ENCODE peak calls at places on chromosome 16, in nine cellular contexts. One of them, this sample, is unnamed.
A peak's percentile ranks its signal among the peaks of the same experiment; 100 is the strongest.

GRCh38 chr16:27318399-27319256 is 4.9 kb downstream of the IL4R start:
- DNase-seq in activated CD8-positive, alpha-beta T cell treated with anti-CD3 and anti-CD28 coated beads for 36 hours: peak; percentile 84
- DNase-seq in ovary: peak; percentile 28
- DNase-seq in fibroblast of the aortic adventitia: no peak
- DNase-seq in spleen: peak; percentile 84
- DNase-seq in CD8-positive, alpha-beta T cell: peak; percentile 10
- DNase-seq in B cell: no peak
- DNase-seq in mucosa of descending colon: no peak
- DNase-seq in Calu3: peak; percentile 46
- DNase-seq in this sample: peak; percentile 74

GRCh38 chr16:81195907-81196534 is 42.5 kb upstream of the BCO1 start:
- DNase-seq in activated CD8-positive, alpha-beta T cell treated with anti-CD3 and anti-CD28 coated beads for 36 hours: no peak
- DNase-seq in ovary: no peak
- DNase-seq in fibroblast of the aortic adventitia: no peak
- DNase-seq in spleen: no peak
- DNase-seq in CD8-positive, alpha-beta T cell: no peak
- DNase-seq in B cell: no peak
- DNase-seq in mucosa of descending colon: no peak
- DNase-seq in Calu3: no peak
- DNase-seq in this sample: no peak

GRCh38 chr16:83806036-83806435 is 1.7 kb upstream of the HSBP1 start:
- DNase-seq in activated CD8-positive, alpha-beta T cell treated with anti-CD3 and anti-CD28 coated beads for 36 hours: no peak
- DNase-seq in ovary: no peak
- DNase-seq in fibroblast of the aortic adventitia: no peak
- DNase-seq in spleen: no peak
- DNase-seq in CD8-positive, alpha-beta T cell: no peak
- DNase-seq in B cell: peak; percentile 58
- DNase-seq in mucosa of descending colon: no peak
- DNase-seq in Calu3: no peak
- DNase-seq in this sample: no peak

GRCh38 chr16:55613578-55614333 is 42.0 kb upstream of the SLC6A2 start:
- DNase-seq in activated CD8-positive, alpha-beta T cell treated with anti-CD3 and anti-CD28 coated beads for 36 hours: no peak
- DNase-seq in ovary: no peak
- DNase-seq in fibroblast of the aortic adventitia: no peak
- DNase-seq in spleen: no peak
- DNase-seq in CD8-positive, alpha-beta T cell: no peak
- DNase-seq in B cell: no peak
- DNase-seq in mucosa of descending colon: no peak
- DNase-seq in Calu3: no peak
- DNase-seq in this sample: no peak

GRCh38 chr16:89701425-89702406 is at the start of gene SPATA2L:
- DNase-seq in activated CD8-positive, alpha-beta T cell treated with anti-CD3 and anti-CD28 coated beads for 36 hours: peak; percentile 96
- DNase-seq in ovary: peak; percentile 92
- DNase-seq in fibroblast of the aortic adventitia: peak; percentile 59
- DNase-seq in spleen: peak; percentile 98
- DNase-seq in CD8-positive, alpha-beta T cell: peak; percentile 95
- DNase-seq in B cell: peak; percentile 98
- DNase-seq in mucosa of descending colon: peak; percentile 96
- DNase-seq in Calu3: peak; percentile 99
- DNase-seq in this sample: peak; percentile 91

GRCh38 chr16:64278196-64278595 is 843.7 kb downstream of the CDH11 start:
- DNase-seq in activated CD8-positive, alpha-beta T cell treated with anti-CD3 and anti-CD28 coated beads for 36 hours: no peak
- DNase-seq in ovary: no peak
- DNase-seq in fibroblast of the aortic adventitia: peak; percentile 18
- DNase-seq in spleen: no peak
- DNase-seq in CD8-positive, alpha-beta T cell: no peak
- DNase-seq in B cell: no peak
- DNase-seq in mucosa of descending colon: no peak
- DNase-seq in Calu3: no peak
- DNase-seq in this sample: no peak

GRCh38 chr16:89795676-89796075 is 20.8 kb downstream of the FANCA start:
- DNase-seq in activated CD8-positive, alpha-beta T cell treated with anti-CD3 and anti-CD28 coated beads for 36 hours: no peak
- DNase-seq in ovary: no peak
- DNase-seq in fibroblast of the aortic adventitia: no peak
- DNase-seq in spleen: no peak
- DNase-seq in CD8-positive, alpha-beta T cell: no peak
- DNase-seq in B cell: no peak
- DNase-seq in mucosa of descending colon: no peak
- DNase-seq in Calu3: no peak
- DNase-seq in this sample: no peak

GRCh38 chr16:84617068-84617630 is 729 bp downstream of the COTL1 start:
- DNase-seq in activated CD8-positive, alpha-beta T cell treated with anti-CD3 and anti-CD28 coated beads for 36 hours: peak; percentile 70
- DNase-seq in ovary: no peak
- DNase-seq in fibroblast of the aortic adventitia: no peak
- DNase-seq in spleen: peak; percentile 93
- DNase-seq in CD8-positive, alpha-beta T cell: no peak
- DNase-seq in B cell: peak; percentile 58
- DNase-seq in mucosa of descending colon: peak; percentile 44
- DNase-seq in Calu3: peak; percentile 41
- DNase-seq in this sample: no peak

GRCh38 chr16:56938664-56939513 is 6.9 kb downstream of the HERPUD1 start:
- DNase-seq in activated CD8-positive, alpha-beta T cell treated with anti-CD3 and anti-CD28 coated beads for 36 hours: peak; percentile 85
- DNase-seq in ovary: peak; percentile 16
- DNase-seq in fibroblast of the aortic adventitia: no peak
- DNase-seq in spleen: peak; percentile 45
- DNase-seq in CD8-positive, alpha-beta T cell: no peak
- DNase-seq in B cell: no peak
- DNase-seq in mucosa of descending colon: no peak
- DNase-seq in Calu3: no peak
- DNase-seq in this sample: no peak

GRCh38 chr16:56817056-56817455 is 48.0 kb upstream of the SLC12A3 start:
- DNase-seq in activated CD8-positive, alpha-beta T cell treated with anti-CD3 and anti-CD28 coated beads for 36 hours: no peak
- DNase-seq in ovary: no peak
- DNase-seq in fibroblast of the aortic adventitia: no peak
- DNase-seq in spleen: no peak
- DNase-seq in CD8-positive, alpha-beta T cell: no peak
- DNase-seq in B cell: no peak
- DNase-seq in mucosa of descending colon: no peak
- DNase-seq in Calu3: no peak
- DNase-seq in this sample: no peak

GRCh38 chr16:29868396-29868795 is 5.4 kb upstream of the CDIPT start:
- DNase-seq in activated CD8-positive, alpha-beta T cell treated with anti-CD3 and anti-CD28 coated beads for 36 hours: no peak
- DNase-seq in ovary: no peak
- DNase-seq in fibroblast of the aortic adventitia: no peak
- DNase-seq in spleen: no peak
- DNase-seq in CD8-positive, alpha-beta T cell: no peak
- DNase-seq in B cell: no peak
- DNase-seq in mucosa of descending colon: no peak
- DNase-seq in Calu3: no peak
- DNase-seq in this sample: no peak

GRCh38 chr16:88639231-88640038 is 1.1 kb downstream of the IL17C start:
- DNase-seq in activated CD8-positive, alpha-beta T cell treated with anti-CD3 and anti-CD28 coated beads for 36 hours: peak; percentile 31
- DNase-seq in ovary: no peak
- DNase-seq in fibroblast of the aortic adventitia: no peak
- DNase-seq in spleen: no peak
- DNase-seq in CD8-positive, alpha-beta T cell: no peak
- DNase-seq in B cell: peak; percentile 57
- DNase-seq in mucosa of descending colon: peak; percentile 81
- DNase-seq in Calu3: peak; percentile 84
- DNase-seq in this sample: no peak

GRCh38 chr16:70740919-70741778 is 55.3 kb upstream of the MTSS2 start:
- DNase-seq in activated CD8-positive, alpha-beta T cell treated with anti-CD3 and anti-CD28 coated beads for 36 hours: peak; percentile 43
- DNase-seq in ovary: no peak
- DNase-seq in fibroblast of the aortic adventitia: no peak
- DNase-seq in spleen: no peak
- DNase-seq in CD8-positive, alpha-beta T cell: no peak
- DNase-seq in B cell: no peak
- DNase-seq in mucosa of descending colon: no peak
- DNase-seq in Calu3: no peak
- DNase-seq in this sample: no peak

DNA sequence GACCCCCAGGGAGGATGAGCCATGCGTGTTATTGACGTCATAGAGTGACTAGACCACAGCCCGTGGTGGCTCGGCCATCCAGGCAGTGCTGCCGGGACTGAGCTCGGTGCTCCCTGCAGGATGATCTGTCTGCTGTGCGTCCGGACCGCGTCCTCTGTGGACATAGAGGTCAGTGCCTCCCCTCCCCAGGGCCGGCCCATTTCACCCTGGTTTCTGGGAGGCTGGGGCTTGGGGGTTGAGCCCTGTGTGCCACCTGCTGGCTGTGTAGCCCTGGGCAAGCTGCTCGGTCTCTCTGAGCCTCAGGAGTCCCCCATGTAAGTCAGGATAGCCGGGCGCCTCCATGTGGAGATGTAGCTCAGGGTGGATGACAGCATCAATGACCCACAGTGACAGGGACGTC is 8.3 kb downstream of the TSC2 start:
- DNase-seq in activated CD8-positive, alpha-beta T cell treated with anti-CD3 and anti-CD28 coated beads for 36 hours: no peak
- DNase-seq in ovary: no peak
- DNase-seq in fibroblast of the aortic adventitia: no peak
- DNase-seq in spleen: no peak
- DNase-seq in CD8-positive, alpha-beta T cell: no peak
- DNase-seq in B cell: no peak
- DNase-seq in mucosa of descending colon: no peak
- DNase-seq in Calu3: no peak
- DNase-seq in this sample: no peak
- TF ChIP-seq CTCF in activated CD8-positive, alpha-beta T cell treated with anti-CD3 and anti-CD28 coated beads for 36 hours: no peak
- TF ChIP-seq CTCF in ovary: no peak
- TF ChIP-seq CTCF in fibroblast of the aortic adventitia: peak; percentile 19
- TF ChIP-seq CTCF in spleen: no peak
- TF ChIP-seq CTCF in CD8-positive, alpha-beta T cell: no peak
- TF ChIP-seq CTCF in B cell: no peak
- TF ChIP-seq CTCF in mucosa of descending colon: no peak
- TF ChIP-seq CTCF in Calu3: peak; percentile 16
- TF ChIP-seq CTCF in this sample: no peak

DNA sequence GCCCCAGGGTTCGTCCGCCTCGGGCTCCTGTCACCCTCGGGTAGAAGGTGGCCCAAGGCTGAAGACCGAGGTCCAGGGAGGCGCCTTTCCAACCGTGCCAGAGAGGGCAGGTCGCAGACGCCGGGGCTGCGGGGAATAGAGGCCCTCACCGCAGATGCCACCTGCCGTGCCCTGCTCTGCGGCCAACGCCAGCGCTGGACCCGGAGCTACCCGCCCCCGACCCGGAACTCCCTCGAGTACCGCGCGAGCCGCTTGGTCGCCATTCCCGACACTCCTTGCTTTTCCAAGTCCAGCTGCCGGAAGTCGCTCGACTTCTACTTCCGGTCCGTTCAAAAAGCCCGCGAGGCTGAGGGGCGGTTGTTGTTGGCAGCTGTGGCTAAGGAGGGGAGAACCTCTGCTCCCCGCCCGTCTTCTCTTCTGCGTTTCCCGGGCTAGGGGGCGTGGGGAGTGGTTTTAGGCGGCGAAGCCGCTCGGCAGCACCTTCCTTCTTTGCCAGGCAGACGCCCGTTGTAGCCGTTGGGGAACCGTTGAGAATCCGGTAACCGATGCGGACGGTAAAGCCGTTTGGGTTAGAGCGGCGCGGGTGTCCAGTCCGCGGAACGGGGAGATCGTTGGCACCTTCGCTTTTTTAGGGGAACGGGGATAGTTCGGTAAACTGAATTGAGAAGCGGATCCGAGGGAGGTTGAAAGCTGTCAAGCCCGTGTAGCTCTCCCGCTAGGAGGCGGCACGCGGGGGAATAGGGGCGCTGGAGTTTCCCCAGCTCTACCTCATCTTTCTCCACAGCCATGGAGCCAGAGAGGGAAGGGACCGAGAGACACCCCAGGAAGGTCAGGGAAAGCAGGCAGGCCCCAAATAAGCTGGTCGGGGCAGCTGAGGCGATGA is at the start of the genes ERI2 and REXO5:
- DNase-seq in activated CD8-positive, alpha-beta T cell treated with anti-CD3 and anti-CD28 coated beads for 36 hours: peak; percentile 81
- DNase-seq in ovary: peak; percentile 92
- DNase-seq in fibroblast of the aortic adventitia: peak; percentile 92
- DNase-seq in spleen: peak; percentile 91
- DNase-seq in CD8-positive, alpha-beta T cell: peak; percentile 43
- DNase-seq in B cell: peak; percentile 76
- DNase-seq in mucosa of descending colon: peak; percentile 96
- DNase-seq in Calu3: peak; percentile 94
- DNase-seq in this sample: peak; percentile 64
- TF ChIP-seq CTCF in activated CD8-positive, alpha-beta T cell treated with anti-CD3 and anti-CD28 coated beads for 36 hours: no peak
- TF ChIP-seq CTCF in ovary: no peak
- TF ChIP-seq CTCF in fibroblast of the aortic adventitia: peak; percentile 63
- TF ChIP-seq CTCF in spleen: no peak
- TF ChIP-seq CTCF in CD8-positive, alpha-beta T cell: peak; percentile 21
- TF ChIP-seq CTCF in B cell: peak; percentile 37
- TF ChIP-seq CTCF in mucosa of descending colon: no peak
- TF ChIP-seq CTCF in Calu3: peak; percentile 56
- TF ChIP-seq CTCF in this sample: peak; percentile 30

GRCh38 chr16:17476414-17477259 is 5.9 kb upstream of the XYLT1 start:
- DNase-seq in activated CD8-positive, alpha-beta T cell treated with anti-CD3 and anti-CD28 coated beads for 36 hours: peak; percentile 42
- DNase-seq in ovary: no peak
- DNase-seq in fibroblast of the aortic adventitia: peak; percentile 81
- DNase-seq in spleen: peak; percentile 83
- DNase-seq in CD8-positive, alpha-beta T cell: no peak
- DNase-seq in B cell: peak; percentile 63
- DNase-seq in mucosa of descending colon: peak; percentile 81
- DNase-seq in Calu3: peak; percentile 65
- DNase-seq in this sample: no peak
- TF ChIP-seq CTCF in activated CD8-positive, alpha-beta T cell treated with anti-CD3 and anti-CD28 coated beads for 36 hours: peak; percentile 49
- TF ChIP-seq CTCF in ovary: peak; percentile 25
- TF ChIP-seq CTCF in fibroblast of the aortic adventitia: peak; percentile 76
- TF ChIP-seq CTCF in spleen: no peak
- TF ChIP-seq CTCF in CD8-positive, alpha-beta T cell: peak; percentile 34
- TF ChIP-seq CTCF in B cell: peak; percentile 48
- TF ChIP-seq CTCF in mucosa of descending colon: no peak
- TF ChIP-seq CTCF in Calu3: peak; percentile 9
- TF ChIP-seq CTCF in this sample: peak; percentile 49

GRCh38 chr16:67238806-67239470 is 8.3 kb downstream of the FHOD1 start:
- DNase-seq in activated CD8-positive, alpha-beta T cell treated with anti-CD3 and anti-CD28 coated beads for 36 hours: no peak
- DNase-seq in ovary: no peak
- DNase-seq in fibroblast of the aortic adventitia: no peak
- DNase-seq in spleen: peak; percentile 42
- DNase-seq in CD8-positive, alpha-beta T cell: no peak
- DNase-seq in B cell: no peak
- DNase-seq in mucosa of descending colon: no peak
- DNase-seq in Calu3: no peak
- DNase-seq in this sample: no peak

GRCh38 chr16:67236551-67237395 is 9.8 kb downstream of the TMEM208 start:
- DNase-seq in activated CD8-positive, alpha-beta T cell treated with anti-CD3 and anti-CD28 coated beads for 36 hours: peak; percentile 89
- DNase-seq in ovary: peak; percentile 70
- DNase-seq in fibroblast of the aortic adventitia: peak; percentile 22
- DNase-seq in spleen: peak; percentile 86
- DNase-seq in CD8-positive, alpha-beta T cell: peak; percentile 41
- DNase-seq in B cell: peak; percentile 65
- DNase-seq in mucosa of descending colon: peak; percentile 55
- DNase-seq in Calu3: peak; percentile 67
- DNase-seq in this sample: no peak

GRCh38 chr16:67235816-67236547 is 9.1 kb downstream of the TMEM208 start:
- DNase-seq in activated CD8-positive, alpha-beta T cell treated with anti-CD3 and anti-CD28 coated beads for 36 hours: no peak
- DNase-seq in ovary: no peak
- DNase-seq in fibroblast of the aortic adventitia: no peak
- DNase-seq in spleen: peak; percentile 62
- DNase-seq in CD8-positive, alpha-beta T cell: no peak
- DNase-seq in B cell: no peak
- DNase-seq in mucosa of descending colon: no peak
- DNase-seq in Calu3: no peak
- DNase-seq in this sample: no peak

GRCh38 chr16:67237396-67238277 is 9.6 kb downstream of the FHOD1 start:
- DNase-seq in activated CD8-positive, alpha-beta T cell treated with anti-CD3 and anti-CD28 coated beads for 36 hours: no peak
- DNase-seq in ovary: no peak
- DNase-seq in fibroblast of the aortic adventitia: no peak
- DNase-seq in spleen: peak; percentile 65
- DNase-seq in CD8-positive, alpha-beta T cell: no peak
- DNase-seq in B cell: no peak
- DNase-seq in mucosa of descending colon: no peak
- DNase-seq in Calu3: no peak
- DNase-seq in this sample: no peak

DNA sequence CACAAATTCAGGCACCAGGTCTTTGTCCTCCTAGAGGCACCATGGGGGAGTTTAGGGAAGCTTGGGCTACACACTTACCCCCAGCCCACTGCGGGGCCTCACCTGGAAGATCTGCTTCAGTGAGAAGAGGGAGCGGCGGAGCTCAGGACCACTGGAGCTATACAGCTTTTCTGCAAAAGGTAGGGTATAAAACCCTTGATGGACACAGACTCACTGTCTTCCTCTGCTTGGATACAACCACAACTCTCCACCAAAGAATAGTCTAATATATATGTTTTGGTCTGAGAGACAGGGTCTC is 9.1 kb downstream of the FHOD1 start:
- DNase-seq in activated CD8-positive, alpha-beta T cell treated with anti-CD3 and anti-CD28 coated beads for 36 hours: no peak
- DNase-seq in ovary: no peak
- DNase-seq in fibroblast of the aortic adventitia: no peak
- DNase-seq in spleen: no peak
- DNase-seq in CD8-positive, alpha-beta T cell: no peak
- DNase-seq in B cell: no peak
- DNase-seq in mucosa of descending colon: no peak
- DNase-seq in Calu3: no peak
- DNase-seq in this sample: no peak
- TF ChIP-seq CTCF in activated CD8-positive, alpha-beta T cell treated with anti-CD3 and anti-CD28 coated beads for 36 hours: no peak
- TF ChIP-seq CTCF in ovary: no peak
- TF ChIP-seq CTCF in fibroblast of the aortic adventitia: no peak
- TF ChIP-seq CTCF in spleen: no peak
- TF ChIP-seq CTCF in CD8-positive, alpha-beta T cell: no peak
- TF ChIP-seq CTCF in B cell: no peak
- TF ChIP-seq CTCF in mucosa of descending colon: no peak
- TF ChIP-seq CTCF in Calu3: no peak
- TF ChIP-seq CTCF in this sample: no peak

This sample was measured in CD14-positive monocyte.